ENCODE peak calls at places on chromosomes 5 and 9, in four cellular contexts. R, L, Q and J are unnamed samples.

GRCh38 chr5:113052041-113052795 is 75.6 kb downstream of the DCP2 start:
- DNase-seq in R (no peak), L (no peak), Q (no peak), J (no peak)

GRCh38 chr5:169788168-169788567 is 151.1 kb downstream of the DOCK2 start:
- DNase-seq in R (no peak), L (no peak), Q (no peak), J (no peak)

GRCh38 chr5:481347-481746 is 38.4 kb downstream of the EXOC3 start:
- DNase-seq in R (no peak), L (no peak), Q (no peak), J (no peak)

GRCh38 chr5:112366987-112367386 is 52.1 kb downstream of the EPB41L4A start:
- DNase-seq in R (peak; percentile 26), L (no peak), Q (no peak), J (peak; percentile 21)

GRCh38 chr5:101520417-101520816 is 617.3 kb upstream of the ST8SIA4 start:
- DNase-seq in R (no peak), L (no peak), Q (no peak), J (no peak)

GRCh38 chr9:116494815-116495634 is 192.1 kb upstream of the TRIM32 start:
- DNase-seq in R (peak; percentile 35), L (no peak), Q (no peak), J (peak; percentile 51)

GRCh38 chr9:21317956-21318923 is 13.1 kb upstream of the IFNA5 start:
- DNase-seq in R (no peak), L (no peak), Q (no peak), J (no peak)

GRCh38 chr5:66004216-66004615 is 77.8 kb downstream of the ERBIN start:
- DNase-seq in R (no peak), L (no peak), Q (no peak), J (no peak)

GRCh38 chr9:20316372-20316771 is 305.9 kb downstream of the MLLT3 start:
- DNase-seq in R (no peak), L (no peak), Q (no peak), J (no peak)

GRCh38 chr9:127214421-127215265 is 49.9 kb upstream of the GARNL3 start:
- DNase-seq in R (peak; percentile 48), L (no peak), Q (no peak), J (peak; percentile 72)

GRCh38 chr5:167217097-167217743 is 1074.2 kb upstream of the WWC1 start:
- DNase-seq in R (no peak), L (no peak), Q (no peak), J (no peak)

GRCh38 chr5:79699766-79700400 is 10.2 kb downstream of the CMYA5 start:
- DNase-seq in R (no peak), L (no peak), Q (no peak), J (no peak)

GRCh38 chr9:113479150-113479761 is 15.7 kb downstream of the RGS3 start:
- DNase-seq in R (no peak), L (no peak), Q (no peak), J (no peak)

GRCh38 chr5:158928405-158928804 is 171.3 kb downstream of the EBF1 start:
- DNase-seq in R (no peak), L (no peak), Q (no peak), J (no peak)

GRCh38 chr9:33148367-33149019 is 18.6 kb downstream of the B4GALT1 start:
- DNase-seq in R (no peak), L (no peak), Q (no peak), J (no peak)

GRCh38 chr9:133597316-133597957 is 11.8 kb downstream of the FAM163B start:
- DNase-seq in R (peak; percentile 28), L (no peak), Q (no peak), J (peak; percentile 21)

GRCh38 chr5:139251281-139251687 is 42.3 kb upstream of the MATR3 start:
- DNase-seq in R (no peak), L (no peak), Q (peak; percentile 38), J (peak; percentile 30)

GRCh38 chr9:34570422-34571179 is 18.9 kb downstream of the CNTFR start:
- DNase-seq in R (no peak), L (no peak), Q (no peak), J (no peak)

GRCh38 chr5:139416651-139417050 is 12.8 kb upstream of the SPATA24 start:
- DNase-seq in R (no peak), L (no peak), Q (no peak), J (no peak)

GRCh38 chr5:38532165-38532669 is 24.2 kb downstream of the LIFR start:
- DNase-seq in R (no peak), L (no peak), Q (no peak), J (no peak)

GRCh38 chr9:91328186-91328585 is 33.5 kb downstream of the AUH start:
- DNase-seq in R (no peak), L (no peak), Q (no peak), J (no peak)

GRCh38 chr9:100064872-100065581 is 33.8 kb downstream of the ERP44 start:
- DNase-seq in R (no peak), L (no peak), Q (no peak), J (no peak)

GRCh38 chr9:75239176-75239575 is 150.9 kb downstream of the OSTF1 start:
- DNase-seq in R (no peak), L (no peak), Q (no peak), J (no peak)

GRCh38 chr5:155274484-155274883 is 260.9 kb downstream of the KIF4B start:
- DNase-seq in R (no peak), L (no peak), Q (no peak), J (no peak)

GRCh38 chr5:128303593-128303992 is 220.0 kb downstream of the SLC12A2 start:
- DNase-seq in R (no peak), L (no peak), Q (no peak), J (no peak)

GRCh38 chr5:55923177-55923872 is 71.4 kb downstream of the IL6ST start:
- DNase-seq in R (no peak), L (no peak), Q (no peak), J (no peak)

GRCh38 chr9:34341659-34342266 is 12.4 kb downstream of the NUDT2 start:
- DNase-seq in R (no peak), L (no peak), Q (no peak), J (no peak)

GRCh38 chr9:4541281-4541680 is 51.0 kb downstream of the SLC1A1 start:
- DNase-seq in R (no peak), L (no peak), Q (no peak), J (no peak)

GRCh38 chr9:4538107-4538506 is 47.8 kb downstream of the SLC1A1 start:
- DNase-seq in R (no peak), L (no peak), Q (no peak), J (no peak)

GRCh38 chr9:4540425-4540824 is 50.2 kb downstream of the SLC1A1 start:
- DNase-seq in R (no peak), L (no peak), Q (no peak), J (no peak)

GRCh38 chr9:4538621-4539020 is 48.4 kb downstream of the SLC1A1 start:
- DNase-seq in R (no peak), L (no peak), Q (no peak), J (no peak)

DNA sequence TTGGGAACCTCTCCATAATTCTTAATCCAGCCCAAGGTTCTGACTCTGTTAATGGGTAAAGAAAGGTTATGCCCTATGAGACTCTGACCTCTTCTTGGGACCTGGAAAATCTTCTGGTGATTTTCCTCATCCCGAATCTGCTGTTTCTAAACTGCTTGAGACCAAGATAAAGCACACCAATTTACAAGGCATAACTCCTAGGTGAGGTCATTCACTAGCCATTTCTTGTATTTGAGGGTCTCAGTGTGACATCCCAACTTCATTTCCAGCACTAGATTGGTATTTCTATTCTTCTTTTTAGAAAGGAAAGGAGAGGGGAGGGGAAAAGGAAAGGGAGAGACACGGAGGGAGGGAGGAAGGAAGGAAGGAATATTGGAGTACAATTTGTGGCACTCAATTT is 51.6 kb downstream of the SLC1A1 start:
- DNase-seq in R (no peak), L (no peak), Q (no peak), J (no peak)
- TF ChIP-seq EGR1 in R (no peak), L (no peak), Q (no peak), J (no peak)

DNA sequence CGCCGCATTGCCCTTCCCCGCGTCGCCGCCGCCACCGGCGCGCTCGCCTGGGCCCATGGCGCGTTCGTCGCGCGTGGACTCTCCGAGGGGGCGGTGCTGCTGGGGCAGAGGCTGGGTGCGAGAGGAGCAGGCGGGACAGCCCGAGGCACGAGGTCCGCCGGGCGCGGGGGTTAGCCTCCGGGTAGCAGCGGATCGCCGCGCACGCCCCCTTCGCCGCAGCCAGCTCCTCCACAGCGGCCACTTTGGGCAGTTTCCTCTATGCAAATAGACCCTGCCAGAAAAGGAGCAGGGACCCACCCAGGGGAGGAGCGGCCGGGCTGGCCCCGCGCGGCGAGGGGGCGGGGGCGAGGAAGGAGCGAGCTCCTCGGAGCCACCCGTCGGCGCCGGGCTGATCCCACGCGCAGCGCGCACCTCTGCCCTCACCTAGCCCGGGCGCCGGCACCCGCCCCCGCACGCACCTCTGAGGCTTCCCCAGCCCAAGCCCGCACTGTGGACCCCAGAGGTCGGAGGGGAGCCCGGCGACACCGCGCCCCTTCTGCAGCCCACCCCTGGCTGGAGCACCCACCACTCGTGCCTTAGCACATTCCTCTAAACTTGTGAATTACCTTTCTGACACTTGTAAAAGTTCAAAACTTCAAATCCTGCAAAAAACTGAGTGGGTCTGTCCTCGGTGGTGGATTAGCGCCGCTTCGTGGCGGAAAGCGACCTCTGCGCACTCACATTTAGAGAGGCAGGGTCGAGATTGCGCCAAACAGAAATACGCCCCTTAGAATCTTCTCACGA is at the start of gene COL23A1:
- DNase-seq in R (no peak), L (no peak), Q (no peak), J (peak; percentile 71)
- TF ChIP-seq EGR1 in R (no peak), L (peak; percentile 85), Q (no peak), J (peak; percentile 85)

GRCh38 chr9:87712801-87713277 is 13.1 kb upstream of the CTSL start:
- DNase-seq in R (no peak), L (no peak), Q (no peak), J (no peak)

GRCh38 chr9:87713990-87714335 is 12.0 kb upstream of the CTSL start:
- DNase-seq in R (no peak), L (no peak), Q (no peak), J (no peak)

GRCh38 chr9:87713278-87713989 is 12.5 kb upstream of the CTSL start:
- DNase-seq in R (peak; percentile 76), L (no peak), Q (no peak), J (peak; percentile 89)

GRCh38 chr9:87716141-87716540 is 9.8 kb upstream of the CTSL start:
- DNase-seq in R (no peak), L (no peak), Q (no peak), J (no peak)

DNA sequence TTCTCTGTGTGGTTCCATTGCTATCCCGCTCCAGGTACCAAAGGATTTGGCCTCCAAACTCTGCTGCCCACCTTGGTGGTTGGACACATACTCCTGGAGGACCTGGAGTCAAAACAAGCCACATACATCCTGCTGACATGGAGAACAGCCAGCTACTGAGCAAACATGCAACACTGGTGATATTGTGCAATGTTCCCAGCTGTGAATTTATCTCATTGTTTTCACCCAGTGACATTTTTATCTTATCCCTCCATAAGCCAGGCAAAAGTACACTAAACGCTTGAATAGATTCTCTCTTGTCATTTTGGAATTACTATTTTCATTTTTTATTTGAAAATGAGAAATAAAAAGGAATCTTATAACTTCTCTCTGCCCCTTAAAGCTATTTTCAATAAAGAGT is 11.1 kb upstream of the CTSL start:
- DNase-seq in R (no peak), L (no peak), Q (no peak), J (peak; percentile 16)
- TF ChIP-seq EGR1 in R (no peak), L (no peak), Q (no peak), J (no peak)

DNA sequence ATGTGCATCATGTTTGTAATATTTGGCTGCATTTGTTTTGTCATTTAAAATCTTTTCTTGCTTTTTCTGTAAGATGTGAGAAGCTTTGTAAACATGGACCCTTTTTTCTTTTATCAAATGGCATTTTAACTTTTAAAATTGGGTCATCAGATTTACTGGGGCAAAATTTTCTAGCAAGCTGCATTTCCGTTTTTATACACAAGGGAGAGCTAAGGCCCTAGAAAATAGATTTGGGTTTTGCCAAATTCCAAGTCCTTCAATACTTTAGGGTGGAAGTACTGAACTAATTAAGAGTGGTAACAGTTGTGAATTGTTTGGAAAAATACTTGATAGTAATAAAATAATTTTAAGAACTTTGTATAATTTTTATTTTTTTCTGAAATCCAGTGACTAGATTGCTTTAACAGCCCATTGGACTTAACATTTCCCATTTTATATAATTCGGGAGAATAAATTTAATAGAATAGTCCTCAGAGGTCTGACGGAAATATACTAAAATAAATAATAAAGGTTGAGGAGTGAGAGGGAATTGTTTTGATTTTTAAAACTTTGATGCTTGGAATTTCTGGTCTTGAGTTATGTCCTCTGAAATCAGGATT is 117.4 kb downstream of the SMARCA2 start:
- DNase-seq in R (peak; percentile 6), L (no peak), Q (no peak), J (peak; percentile 2)
- TF ChIP-seq EGR1 in R (no peak), L (no peak), Q (no peak), J (no peak)